ENCODE peak calls at places on chromosome 10, in seven cellular contexts. Q is body of pancreas, E is ovary, F is psoas muscle, K is OCI-LY7, Y is fibroblast of mammary gland, J is BE2C. L is an unnamed sample.

GRCh38 chr10:13771992-13772391 is 185.2 kb downstream of the PRPF18 start:
- DNase-seq in Q (no peak), E (no peak), F (no peak), K (no peak), Y (no peak), J (no peak), L (no peak)

GRCh38 chr10:88256013-88256680 is 327.0 kb downstream of the RNLS start:
- DNase-seq in Q (peak; percentile 15), E (peak; percentile 46), F (peak; percentile 80), K (no peak), Y (peak; percentile 91), J (no peak), L (peak; percentile 71)

GRCh38 chr10:112215342-112215774 is 31.8 kb upstream of the GPAM start:
- DNase-seq in Q (no peak), E (no peak), F (no peak), K (no peak), Y (peak; percentile 11), J (peak; percentile 86), L (peak; percentile 93)

GRCh38 chr10:31896972-31897384 is 31.7 kb downstream of the ARHGAP12 start:
- DNase-seq in Q (no peak), E (no peak), F (no peak), K (no peak), Y (peak; percentile 72), J (no peak), L (no peak)

GRCh38 chr10:18504161-18504560 is 147.2 kb downstream of the NSUN6 start:
- DNase-seq in Q (no peak), E (no peak), F (no peak), K (no peak), Y (no peak), J (no peak), L (no peak)

GRCh38 chr10:49534670-49535381 is 4.1 kb downstream of the ERCC6 start:
- DNase-seq in Q (no peak), E (no peak), F (no peak), K (peak; percentile 19), Y (peak; percentile 80), J (no peak), L (no peak)

GRCh38 chr10:119567978-119568377 is 25.5 kb upstream of the RGS10 start:
- DNase-seq in Q (no peak), E (no peak), F (no peak), K (peak; percentile 9), Y (no peak), J (no peak), L (no peak)

GRCh38 chr10:89032141-89032814 is 41.7 kb downstream of the FAS start:
- DNase-seq in Q (no peak), E (no peak), F (no peak), K (no peak), Y (peak; percentile 90), J (no peak), L (no peak)

GRCh38 chr10:73887038-73888015 is 13.0 kb upstream of the CAMK2G start:
- DNase-seq in Q (peak; percentile 85), E (peak; percentile 79), F (peak; percentile 93), K (no peak), Y (peak; percentile 87), J (peak; percentile 65), L (peak; percentile 64)

GRCh38 chr10:133349577-133350011 is 2.4 kb downstream of the PRAP1 start:
- DNase-seq in Q (no peak), E (no peak), F (peak; percentile 30), K (no peak), Y (no peak), J (no peak), L (no peak)

GRCh38 chr10:99779335-99779734 is 3.1 kb upstream of the ABCC2 start:
- DNase-seq in Q (no peak), E (no peak), F (no peak), K (peak; percentile 83), Y (peak; percentile 80), J (no peak), L (no peak)

GRCh38 chr10:35466170-35466569 is 129.9 kb downstream of the CCNY start:
- DNase-seq in Q (no peak), E (no peak), F (no peak), K (no peak), Y (no peak), J (no peak), L (no peak)

GRCh38 chr10:35465601-35466140 is 129.4 kb downstream of the CCNY start:
- DNase-seq in Q (no peak), E (no peak), F (no peak), K (no peak), Y (no peak), J (no peak), L (no peak)

GRCh38 chr10:35463878-35464277 is 127.6 kb downstream of the CCNY start:
- DNase-seq in Q (no peak), E (no peak), F (no peak), K (no peak), Y (no peak), J (no peak), L (no peak)

GRCh38 chr10:35463105-35463867 is 127.0 kb downstream of the CCNY start:
- DNase-seq in Q (no peak), E (no peak), F (no peak), K (no peak), Y (no peak), J (no peak), L (no peak)

GRCh38 chr10:35464805-35465456 is 128.6 kb downstream of the CCNY start:
- DNase-seq in Q (no peak), E (no peak), F (no peak), K (no peak), Y (peak; percentile 34), J (no peak), L (no peak)
- TF ChIP-seq CTCF in Q (no peak), E (no peak), F (no peak), K (no peak), Y (no peak), J (no peak), L (no peak)

GRCh38 chr10:101843032-101843991 is at the start of gene KCNIP2:
- DNase-seq in Q (peak; percentile 37), E (no peak), F (no peak), K (peak; percentile 41), Y (no peak), J (peak; percentile 74), L (peak; percentile 36)
- H3K4me3 ChIP-seq in Q (no peak within 1 kb of the TSS), E (no peak within 1 kb of the TSS), F (no peak within 1 kb of the TSS), K (peak within 1 kb of the TSS; percentile 45), Y (no peak within 1 kb of the TSS), J (peak within 1 kb of the TSS; percentile 54), L (peak within 1 kb of the TSS; percentile 38)

DNA sequence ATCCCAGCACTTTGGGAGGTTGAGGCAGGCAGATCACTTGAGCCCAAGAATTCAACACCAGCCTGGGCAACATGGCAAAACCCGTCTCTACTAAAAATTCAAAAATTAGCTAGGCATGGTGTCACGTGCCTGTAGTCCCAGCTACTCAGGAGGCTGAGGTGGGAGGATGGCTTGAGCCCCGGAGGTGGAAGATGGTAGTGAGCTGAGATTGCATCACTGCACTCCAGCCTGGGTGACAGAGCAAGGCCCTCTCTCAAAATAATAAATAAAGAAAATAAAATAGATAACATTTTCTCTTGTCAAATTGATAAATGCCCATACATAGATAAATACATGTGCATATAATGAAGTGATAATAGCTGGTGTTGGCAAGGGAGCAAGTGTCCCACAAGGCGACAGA is 33.3 kb upstream of the DLG5 start:
- DNase-seq in Q (no peak), E (no peak), F (no peak), K (no peak), Y (no peak), J (no peak), L (no peak)
- TF ChIP-seq CTCF in Q (no peak), E (no peak), F (no peak), K (no peak), Y (no peak), J (no peak), L (no peak)

GRCh38 chr10:6116806-6117205 is 28.0 kb downstream of the RBM17 start:
- DNase-seq in Q (no peak), E (no peak), F (no peak), K (no peak), Y (no peak), J (no peak), L (no peak)

GRCh38 chr10:6115824-6116350 is 27.1 kb downstream of the RBM17 start:
- DNase-seq in Q (no peak), E (no peak), F (no peak), K (no peak), Y (no peak), J (no peak), L (no peak)

GRCh38 chr10:6119423-6119822 is 30.6 kb downstream of the RBM17 start:
- DNase-seq in Q (peak; percentile 53), E (no peak), F (no peak), K (no peak), Y (no peak), J (no peak), L (no peak)

GRCh38 chr10:6119962-6120361 is 31.1 kb downstream of the RBM17 start:
- DNase-seq in Q (peak; percentile 48), E (no peak), F (no peak), K (no peak), Y (no peak), J (no peak), L (no peak)

DNA sequence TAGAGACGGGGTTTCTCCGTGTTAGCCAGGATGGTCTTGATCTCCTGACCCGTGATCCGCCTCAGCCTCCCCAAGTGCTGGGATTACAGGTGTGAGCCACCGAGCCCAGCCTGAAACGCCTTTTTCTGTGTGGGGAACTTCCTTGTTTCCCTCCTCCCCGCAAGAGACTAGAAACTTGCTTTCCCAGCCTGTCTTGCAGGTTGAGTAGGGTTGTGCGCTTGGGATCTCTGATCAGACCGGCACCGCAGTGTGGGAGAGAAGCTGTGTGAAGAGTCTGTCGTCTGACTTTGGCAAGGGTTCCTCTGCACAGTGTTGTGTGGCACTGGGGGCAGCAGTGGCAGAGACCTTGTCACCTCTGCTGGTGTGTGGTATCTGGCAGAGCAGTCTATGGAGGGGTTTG is 28.9 kb downstream of the RBM17 start:
- DNase-seq in Q (no peak), E (no peak), F (no peak), K (no peak), Y (no peak), J (no peak), L (no peak)
- H3K4me3 ChIP-seq in Q (no peak overlapping the region), E (no peak overlapping the region), F (no peak overlapping the region), K (no peak overlapping the region), Y (no peak overlapping the region), J (no peak overlapping the region), L (no peak overlapping the region)

GRCh38 chr10:44030132-44030531 is 354.8 kb downstream of the CXCL12 start:
- DNase-seq in Q (no peak), E (no peak), F (no peak), K (peak; percentile 71), Y (no peak), J (no peak), L (no peak)
- TF ChIP-seq CTCF in Q (no peak), E (no peak), F (no peak), K (peak; percentile 83), Y (peak; percentile 15), J (peak; percentile 40), L (no peak)

GRCh38 chr10:101950227-101950626 is 105.7 kb downstream of the ARMH3 start:
- DNase-seq in Q (no peak), E (no peak), F (no peak), K (no peak), Y (no peak), J (no peak), L (no peak)
- H3K4me3 ChIP-seq in Q (no peak overlapping the region), E (no peak overlapping the region), F (no peak overlapping the region), K (no peak overlapping the region), Y (no peak overlapping the region), J (no peak overlapping the region), L (no peak overlapping the region)

DNA sequence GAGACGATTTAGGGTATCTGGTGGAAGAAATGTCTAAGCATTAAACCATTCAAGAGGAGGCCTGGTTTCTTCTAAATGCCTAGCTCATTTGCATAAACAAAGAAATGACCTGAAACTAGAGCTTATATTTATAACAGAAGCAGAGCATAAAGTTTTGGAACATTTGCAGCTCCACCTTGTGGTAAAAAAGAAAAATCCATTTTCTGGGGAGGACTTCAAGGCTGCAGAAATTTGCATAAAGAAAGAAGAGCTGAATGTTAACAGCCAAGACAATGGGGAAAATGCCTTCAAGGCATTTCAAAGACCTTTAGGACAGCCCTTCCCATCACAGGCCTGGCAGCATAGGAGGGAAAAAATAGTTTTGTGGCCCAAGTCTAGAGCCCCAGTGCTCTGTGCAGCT is 362.0 kb downstream of the ZNF248 start:
- DNase-seq in Q (no peak), E (no peak), F (no peak), K (peak; percentile 9), Y (peak; percentile 2), J (no peak), L (no peak)
- TF ChIP-seq CTCF in Q (no peak), E (no peak), F (peak; percentile 28), K (peak; percentile 71), Y (peak; percentile 13), J (peak; percentile 3), L (no peak)

L was measured in testis.